ENCODE peak calls at places on chromosomes 12 and 14, in four cellular contexts. One of them, this sample, is unnamed.
A peak's percentile ranks its signal among the peaks of the same experiment; 100 is the strongest.

GRCh38 chr14:103654619-103655018 is 25.6 kb downstream of the KLC1 start:
- DNase-seq in activated B cell treated with CpG ODN at 0.5 μM for 24 hours: no peak
- DNase-seq in suprapubic skin: no peak
- DNase-seq in OCI-LY7: no peak
- DNase-seq in this sample: no peak

GRCh38 chr12:8493084-8493483 is 20.2 kb upstream of the CLEC4D start:
- DNase-seq in activated B cell treated with CpG ODN at 0.5 μM for 24 hours: no peak
- DNase-seq in suprapubic skin: no peak
- DNase-seq in OCI-LY7: peak; percentile 1
- DNase-seq in this sample: no peak

GRCh38 chr12:80218925-80219714 is 119.8 kb downstream of the OTOGL start:
- DNase-seq in OCI-LY7: no peak
- DNase-seq in suprapubic skin: no peak
- DNase-seq in activated B cell treated with CpG ODN at 0.5 μM for 24 hours: no peak
- DNase-seq in this sample: no peak

GRCh38 chr14:103711516-103712431 is 3.5 kb downstream of the XRCC3 start:
- DNase-seq in suprapubic skin: no peak
- DNase-seq in OCI-LY7: no peak
- DNase-seq in activated B cell treated with CpG ODN at 0.5 μM for 24 hours: no peak
- DNase-seq in this sample: no peak

GRCh38 chr14:90599748-90600507 is 203.1 kb downstream of the CALM1 start:
- DNase-seq in OCI-LY7: no peak
- DNase-seq in suprapubic skin: no peak
- DNase-seq in activated B cell treated with CpG ODN at 0.5 μM for 24 hours: no peak
- DNase-seq in this sample: no peak

GRCh38 chr12:114744696-114745095 is 60.7 kb upstream of the TBX3 start:
- DNase-seq in OCI-LY7: no peak
- DNase-seq in suprapubic skin: no peak
- DNase-seq in activated B cell treated with CpG ODN at 0.5 μM for 24 hours: no peak
- DNase-seq in this sample: no peak

GRCh38 chr14:67311868-67312267 is 47.7 kb downstream of the ATP6V1D start:
- DNase-seq in OCI-LY7: no peak
- DNase-seq in activated B cell treated with CpG ODN at 0.5 μM for 24 hours: no peak
- DNase-seq in suprapubic skin: no peak
- DNase-seq in this sample: no peak

GRCh38 chr12:56120158-56120846 is 2.2 kb downstream of the ZC3H10 start:
- DNase-seq in suprapubic skin: no peak
- DNase-seq in activated B cell treated with CpG ODN at 0.5 μM for 24 hours: no peak
- DNase-seq in OCI-LY7: no peak
- DNase-seq in this sample: no peak

GRCh38 chr12:90058721-90059120 is 350.1 kb upstream of the ATP2B1 start:
- DNase-seq in activated B cell treated with CpG ODN at 0.5 μM for 24 hours: no peak
- DNase-seq in suprapubic skin: no peak
- DNase-seq in OCI-LY7: no peak
- DNase-seq in this sample: no peak

GRCh38 chr14:91170504-91171121 is 56.7 kb downstream of the DGLUCY start:
- DNase-seq in activated B cell treated with CpG ODN at 0.5 μM for 24 hours: no peak
- DNase-seq in OCI-LY7: no peak
- DNase-seq in suprapubic skin: no peak
- DNase-seq in this sample: no peak

GRCh38 chr14:97177635-97178034 is 380.5 kb downstream of the VRK1 start:
- DNase-seq in OCI-LY7: no peak
- DNase-seq in suprapubic skin: no peak
- DNase-seq in activated B cell treated with CpG ODN at 0.5 μM for 24 hours: no peak
- DNase-seq in this sample: no peak

GRCh38 chr14:37403656-37404055 is 191.4 kb downstream of the FOXA1 start:
- DNase-seq in OCI-LY7: no peak
- DNase-seq in suprapubic skin: no peak
- DNase-seq in activated B cell treated with CpG ODN at 0.5 μM for 24 hours: no peak
- DNase-seq in this sample: no peak

GRCh38 chr14:91058017-91058675 is 2.3 kb downstream of the RPS6KA5 start:
- DNase-seq in activated B cell treated with CpG ODN at 0.5 μM for 24 hours: no peak
- DNase-seq in suprapubic skin: no peak
- DNase-seq in OCI-LY7: no peak
- DNase-seq in this sample: no peak

GRCh38 chr14:92497391-92497790 is 16.2 kb upstream of the RIN3 start:
- DNase-seq in suprapubic skin: no peak
- DNase-seq in OCI-LY7: no peak
- DNase-seq in activated B cell treated with CpG ODN at 0.5 μM for 24 hours: no peak
- DNase-seq in this sample: peak; percentile 56

GRCh38 chr14:60637490-60638452 is 11.5 kb downstream of the SIX1 start:
- DNase-seq in suprapubic skin: no peak
- DNase-seq in OCI-LY7: no peak
- DNase-seq in activated B cell treated with CpG ODN at 0.5 μM for 24 hours: no peak
- DNase-seq in this sample: peak; percentile 80

GRCh38 chr14:68408680-68409079 is 384.2 kb downstream of the ZFP36L1 start:
- DNase-seq in OCI-LY7: peak; percentile 53
- DNase-seq in suprapubic skin: no peak
- DNase-seq in activated B cell treated with CpG ODN at 0.5 μM for 24 hours: no peak
- DNase-seq in this sample: no peak

GRCh38 chr12:52912711-52913423 is 8.0 kb upstream of the KRT8 start:
- DNase-seq in OCI-LY7: no peak
- DNase-seq in suprapubic skin: no peak
- DNase-seq in activated B cell treated with CpG ODN at 0.5 μM for 24 hours: no peak
- DNase-seq in this sample: no peak

GRCh38 chr14:47744155-47744554 is 68.8 kb upstream of the MDGA2 start:
- DNase-seq in suprapubic skin: no peak
- DNase-seq in OCI-LY7: no peak
- DNase-seq in activated B cell treated with CpG ODN at 0.5 μM for 24 hours: no peak
- DNase-seq in this sample: no peak

GRCh38 chr12:1720494-1720893 is 29.6 kb downstream of the ADIPOR2 start:
- DNase-seq in suprapubic skin: no peak
- DNase-seq in activated B cell treated with CpG ODN at 0.5 μM for 24 hours: no peak
- DNase-seq in OCI-LY7: no peak
- DNase-seq in this sample: no peak

GRCh38 chr14:90799420-90799819 is 16.8 kb downstream of the TTC7B start:
- DNase-seq in OCI-LY7: no peak
- DNase-seq in activated B cell treated with CpG ODN at 0.5 μM for 24 hours: no peak
- DNase-seq in suprapubic skin: no peak
- DNase-seq in this sample: no peak

GRCh38 chr12:28536088-28536487 is 345.8 kb downstream of the CCDC91 start:
- DNase-seq in suprapubic skin: no peak
- DNase-seq in activated B cell treated with CpG ODN at 0.5 μM for 24 hours: no peak
- DNase-seq in OCI-LY7: no peak
- DNase-seq in this sample: no peak

GRCh38 chr14:56273151-56273550 is 154.9 kb downstream of the PELI2 start:
- DNase-seq in activated B cell treated with CpG ODN at 0.5 μM for 24 hours: no peak
- DNase-seq in OCI-LY7: no peak
- DNase-seq in suprapubic skin: peak; percentile 81
- DNase-seq in this sample: no peak

GRCh38 chr12:104689630-104690029 is 232.9 kb downstream of the CHST11 start:
- DNase-seq in activated B cell treated with CpG ODN at 0.5 μM for 24 hours: no peak
- DNase-seq in suprapubic skin: no peak
- DNase-seq in OCI-LY7: no peak
- DNase-seq in this sample: no peak

GRCh38 chr14:34722723-34723545 is 8.5 kb upstream of the CFL2 start:
- DNase-seq in activated B cell treated with CpG ODN at 0.5 μM for 24 hours: no peak
- DNase-seq in suprapubic skin: no peak
- DNase-seq in OCI-LY7: peak; percentile 57
- DNase-seq in this sample: no peak

GRCh38 chr12:510071-510825 is 50.5 kb downstream of the B4GALNT3 start:
- DNase-seq in activated B cell treated with CpG ODN at 0.5 μM for 24 hours: no peak
- DNase-seq in suprapubic skin: no peak
- DNase-seq in OCI-LY7: no peak
- DNase-seq in this sample: no peak

GRCh38 chr14:75323571-75323970 is 44.9 kb downstream of the FOS start:
- DNase-seq in activated B cell treated with CpG ODN at 0.5 μM for 24 hours: no peak
- DNase-seq in suprapubic skin: no peak
- DNase-seq in OCI-LY7: no peak
- DNase-seq in this sample: no peak

GRCh38 chr12:3454780-3455179 is 36.2 kb upstream of the PRMT8 start:
- DNase-seq in activated B cell treated with CpG ODN at 0.5 μM for 24 hours: no peak
- DNase-seq in suprapubic skin: no peak
- DNase-seq in OCI-LY7: no peak
- DNase-seq in this sample: no peak

GRCh38 chr14:93655078-93655750 is 133.1 kb downstream of the PRIMA1 start:
- DNase-seq in OCI-LY7: peak; percentile 57
- DNase-seq in suprapubic skin: no peak
- DNase-seq in activated B cell treated with CpG ODN at 0.5 μM for 24 hours: no peak
- DNase-seq in this sample: no peak

GRCh38 chr12:94254270-94254669 is 105.9 kb downstream of the PLXNC1 start:
- DNase-seq in activated B cell treated with CpG ODN at 0.5 μM for 24 hours: no peak
- DNase-seq in suprapubic skin: no peak
- DNase-seq in OCI-LY7: no peak
- DNase-seq in this sample: no peak

GRCh38 chr14:91354221-91354916 is 63.3 kb downstream of the CCDC88C start:
- DNase-seq in suprapubic skin: no peak
- DNase-seq in OCI-LY7: peak; percentile 52
- DNase-seq in activated B cell treated with CpG ODN at 0.5 μM for 24 hours: no peak
- DNase-seq in this sample: no peak

GRCh38 chr14:33457021-33457420 is 493.9 kb downstream of the EGLN3 start:
- DNase-seq in activated B cell treated with CpG ODN at 0.5 μM for 24 hours: no peak
- DNase-seq in OCI-LY7: no peak
- DNase-seq in suprapubic skin: no peak
- DNase-seq in this sample: no peak

GRCh38 chr14:55686713-55687112 is 106.7 kb downstream of the KTN1 start:
- DNase-seq in suprapubic skin: no peak
- DNase-seq in activated B cell treated with CpG ODN at 0.5 μM for 24 hours: no peak
- DNase-seq in OCI-LY7: no peak
- DNase-seq in this sample: no peak

GRCh38 chr14:99649219-99649618 is 4.3 kb downstream of the HHIPL1 start:
- DNase-seq in activated B cell treated with CpG ODN at 0.5 μM for 24 hours: no peak
- DNase-seq in suprapubic skin: no peak
- DNase-seq in OCI-LY7: no peak
- DNase-seq in this sample: no peak

GRCh38 chr14:72457641-72458040 is 436.3 kb downstream of the DPF3 start:
- DNase-seq in activated B cell treated with CpG ODN at 0.5 μM for 24 hours: no peak
- DNase-seq in OCI-LY7: no peak
- DNase-seq in suprapubic skin: no peak
- DNase-seq in this sample: no peak

GRCh38 chr14:64823305-64823985 is 56.3 kb downstream of the SPTB start:
- DNase-seq in OCI-LY7: peak; percentile 60
- DNase-seq in activated B cell treated with CpG ODN at 0.5 μM for 24 hours: peak; percentile 46
- DNase-seq in suprapubic skin: no peak
- DNase-seq in this sample: peak; percentile 78

GRCh38 chr12:25241171-25242020 is 9.3 kb downstream of the KRAS start:
- DNase-seq in OCI-LY7: peak; percentile 66
- DNase-seq in activated B cell treated with CpG ODN at 0.5 μM for 24 hours: no peak
- DNase-seq in suprapubic skin: no peak
- DNase-seq in this sample: no peak

GRCh38 chr12:46050805-46051204 is 60.4 kb upstream of the SCAF11 start:
- DNase-seq in OCI-LY7: no peak
- DNase-seq in activated B cell treated with CpG ODN at 0.5 μM for 24 hours: no peak
- DNase-seq in suprapubic skin: no peak
- DNase-seq in this sample: no peak

GRCh38 chr12:109259545-109259895 is 49.6 kb downstream of the FOXN4 start:
- DNase-seq in activated B cell treated with CpG ODN at 0.5 μM for 24 hours: no peak
- DNase-seq in suprapubic skin: no peak
- DNase-seq in OCI-LY7: no peak
- DNase-seq in this sample: no peak

GRCh38 chr14:35405304-35405996 is 901 bp upstream of the NFKBIA start:
- DNase-seq in OCI-LY7: no peak
- DNase-seq in suprapubic skin: no peak
- DNase-seq in activated B cell treated with CpG ODN at 0.5 μM for 24 hours: no peak
- DNase-seq in this sample: no peak

DNA sequence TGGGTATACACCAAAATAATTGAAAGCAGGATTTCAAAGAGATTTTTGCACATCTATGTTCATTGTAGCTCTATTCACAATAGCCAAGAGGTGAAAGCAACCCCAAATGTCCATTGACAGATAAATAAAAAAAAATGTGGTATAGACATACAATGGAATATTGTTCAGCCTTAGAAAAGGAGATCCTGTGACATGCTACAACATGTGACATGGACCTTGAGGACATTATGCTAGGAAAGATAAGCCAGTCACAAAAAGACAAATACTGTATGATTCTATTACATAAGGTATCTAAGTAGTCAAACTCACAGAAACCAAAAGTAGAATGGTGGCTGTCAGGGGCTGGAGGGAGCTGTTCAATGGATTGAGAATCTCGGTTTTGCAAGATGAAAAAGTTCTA is 12.1 kb downstream of the GPRC5D start:
- DNase-seq in OCI-LY7: no peak
- DNase-seq in suprapubic skin: no peak
- DNase-seq in activated B cell treated with CpG ODN at 0.5 μM for 24 hours: no peak
- DNase-seq in this sample: no peak
- TF ChIP-seq CTCF in OCI-LY7: no peak
- TF ChIP-seq CTCF in suprapubic skin: no peak
- TF ChIP-seq CTCF in activated B cell treated with CpG ODN at 0.5 μM for 24 hours: no peak
- TF ChIP-seq CTCF in this sample: no peak

GRCh38 chr12:122988612-122989442 is 8.3 kb downstream of the ARL6IP4 start:
- DNase-seq in activated B cell treated with CpG ODN at 0.5 μM for 24 hours: no peak
- DNase-seq in OCI-LY7: no peak
- DNase-seq in suprapubic skin: no peak
- DNase-seq in this sample: no peak
- TF ChIP-seq CTCF in activated B cell treated with CpG ODN at 0.5 μM for 24 hours: no peak
- TF ChIP-seq CTCF in OCI-LY7: no peak
- TF ChIP-seq CTCF in suprapubic skin: no peak
- TF ChIP-seq CTCF in this sample: no peak

GRCh38 chr12:30201301-30202160 is 417.8 kb upstream of the TMTC1 start:
- DNase-seq in activated B cell treated with CpG ODN at 0.5 μM for 24 hours: no peak
- DNase-seq in suprapubic skin: no peak
- DNase-seq in OCI-LY7: no peak
- DNase-seq in this sample: no peak
- TF ChIP-seq CTCF in activated B cell treated with CpG ODN at 0.5 μM for 24 hours: no peak
- TF ChIP-seq CTCF in suprapubic skin: no peak
- TF ChIP-seq CTCF in OCI-LY7: no peak
- TF ChIP-seq CTCF in this sample: no peak

DNA sequence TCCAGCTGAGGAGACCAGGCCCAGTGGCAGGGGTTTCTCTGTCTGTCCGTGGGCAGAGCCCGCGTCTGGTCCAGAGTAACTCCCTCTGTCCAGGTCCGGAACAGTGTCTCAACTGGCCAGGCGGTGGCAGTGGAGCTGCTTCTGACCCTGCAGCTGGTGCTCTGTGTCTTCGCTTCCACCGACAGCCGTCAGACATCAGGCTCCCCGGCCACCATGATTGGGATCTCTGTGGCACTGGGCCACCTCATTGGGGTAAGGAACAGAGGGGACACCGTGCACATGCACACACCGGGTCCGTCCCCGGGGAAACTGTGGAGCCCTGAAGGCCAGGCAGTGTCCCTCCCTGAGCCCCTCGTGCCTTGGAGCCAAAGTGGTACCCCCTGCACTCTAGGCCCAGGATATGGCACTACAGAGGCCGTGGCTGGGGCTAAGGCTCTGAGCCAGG is 1.5 kb downstream of the AQP6 start:
- DNase-seq in activated B cell treated with CpG ODN at 0.5 μM for 24 hours: no peak
- DNase-seq in suprapubic skin: no peak
- DNase-seq in OCI-LY7: no peak
- DNase-seq in this sample: no peak
- TF ChIP-seq CTCF in activated B cell treated with CpG ODN at 0.5 μM for 24 hours: no peak
- TF ChIP-seq CTCF in suprapubic skin: peak; percentile 45
- TF ChIP-seq CTCF in OCI-LY7: no peak
- TF ChIP-seq CTCF in this sample: peak; percentile 64